ENCODE peak calls at places on chromosome 19, in seven cellular contexts. T, J, O, H, U, K and Y are unnamed samples.

GRCh38 chr19:39401549-39402416 is 4.9 kb upstream of the ZFP36 start:
- DNase-seq in T (no peak), J (no peak), O (peak; percentile 83), H (peak; percentile 76), U (peak; percentile 79), K (peak; percentile 80), Y (peak; percentile 74)

GRCh38 chr19:39444598-39445257 is 654 bp upstream of the SUPT5H start:
- DNase-seq in T (no peak), J (no peak), O (no peak), H (no peak), U (no peak), K (no peak), Y (no peak)

GRCh38 chr19:42250666-42251531 is 4.0 kb downstream of the ERF start:
- DNase-seq in T (no peak), J (no peak), O (no peak), H (no peak), U (no peak), K (no peak), Y (peak; percentile 76)

GRCh38 chr19:42548545-42548944 is 20.3 kb upstream of the CEACAM1 start:
- DNase-seq in T (no peak), J (no peak), O (no peak), H (no peak), U (no peak), K (no peak), Y (no peak)

GRCh38 chr19:15475611-15476010 is 3.7 kb downstream of the PGLYRP2 start:
- DNase-seq in T (no peak), J (no peak), O (no peak), H (no peak), U (no peak), K (no peak), Y (no peak)

GRCh38 chr19:49953376-49953775 is 7.6 kb downstream of the SIGLEC11 start:
- DNase-seq in T (no peak), J (no peak), O (no peak), H (no peak), U (no peak), K (no peak), Y (no peak)

GRCh38 chr19:52237771-52238400 is 31.5 kb upstream of the ZNF766 start:
- DNase-seq in T (peak; percentile 27), J (peak; percentile 54), O (peak; percentile 33), H (peak; percentile 64), U (peak; percentile 51), K (peak; percentile 35), Y (peak; percentile 57)

GRCh38 chr19:45879971-45880370 is 6.0 kb downstream of the IRF2BP1 start:
- DNase-seq in T (no peak), J (no peak), O (no peak), H (no peak), U (no peak), K (no peak), Y (no peak)

GRCh38 chr19:1282588-1283206 is 3.0 kb upstream of the EFNA2 start:
- DNase-seq in T (no peak), J (no peak), O (no peak), H (no peak), U (no peak), K (no peak), Y (no peak)

GRCh38 chr19:16619456-16619855 is 8.5 kb downstream of the MED26 start:
- DNase-seq in T (no peak), J (no peak), O (no peak), H (peak; percentile 81), U (no peak), K (no peak), Y (peak; percentile 52)

GRCh38 chr19:57280913-57281425 is 684 bp downstream of the ZNF460 start:
- DNase-seq in T (no peak), J (no peak), O (no peak), H (no peak), U (peak; percentile 2), K (no peak), Y (no peak)

GRCh38 chr19:46993622-46994021 is 26.0 kb upstream of the NPAS1 start:
- DNase-seq in T (no peak), J (no peak), O (no peak), H (no peak), U (no peak), K (no peak), Y (no peak)

GRCh38 chr19:45499196-45500180 is 1.2 kb downstream of the PPM1N start:
- DNase-seq in T (no peak), J (no peak), O (peak; percentile 34), H (peak; percentile 80), U (no peak), K (no peak), Y (peak; percentile 65)

GRCh38 chr19:16330368-16330801 is 5.8 kb downstream of the KLF2 start:
- DNase-seq in T (peak; percentile 60), J (no peak), O (peak; percentile 90), H (peak; percentile 84), U (peak; percentile 88), K (peak; percentile 75), Y (peak; percentile 78)